ENCODE peak calls at places on chromosomes 1 and 21, in five cellular contexts. H, D, C, G and U are unnamed samples.

GRCh38 chr1:1540015-1540816 is at the start of gene TMEM240:
- DNase-seq in H (peak), D (no peak), C (peak), G (peak), U (peak)

GRCh38 chr1:25858494-25858893 is 763 bp downstream of the AUNIP start:
- DNase-seq in H (no peak), D (no peak), C (no peak), G (no peak), U (no peak)

GRCh38 chr1:31786366-31787060 is 22.4 kb upstream of the ADGRB2 start:
- DNase-seq in H (peak), D (no peak), C (no peak), G (no peak), U (no peak)

GRCh38 chr1:113479713-113480676 is 89.7 kb downstream of the MAGI3 start:
- DNase-seq in H (no peak), D (no peak), C (no peak), G (no peak), U (no peak)

GRCh38 chr21:36706482-36706852 is 7.6 kb downstream of the SIM2 start:
- DNase-seq in H (no peak), D (no peak), C (no peak), G (no peak), U (peak)

GRCh38 chr1:43548285-43549271 is 17.9 kb downstream of the PTPRF start:
- DNase-seq in H (no peak), D (no peak), C (peak), G (no peak), U (no peak)

GRCh38 chr21:25967566-25968438 is 202.8 kb downstream of the APP start:
- DNase-seq in H (no peak), D (no peak), C (peak), G (no peak), U (no peak)

GRCh38 chr1:227996187-227996950 is 10.4 kb upstream of the WNT3A start:
- DNase-seq in H (no peak), D (no peak), C (no peak), G (no peak), U (peak)

GRCh38 chr1:59146651-59147358 is 150.1 kb upstream of the FGGY start:
- DNase-seq in H (peak), D (peak), C (peak), G (no peak), U (peak)

GRCh38 chr1:62050165-62050564 is 144.5 kb upstream of the L1TD1 start:
- DNase-seq in H (no peak), D (no peak), C (peak), G (no peak), U (no peak)

GRCh38 chr1:210132582-210132981 is 100.0 kb upstream of the SERTAD4 start:
- DNase-seq in H (no peak), D (no peak), C (peak), G (no peak), U (no peak)

GRCh38 chr1:184407816-184408510 is 21.1 kb downstream of the C1orf21 start:
- DNase-seq in H (no peak), D (no peak), C (no peak), G (no peak), U (no peak)